ENCODE peak calls at places on chromosomes 16 and 17, in four cellular contexts. One of them, this sample, is unnamed.

GRCh38 chr17:81396722-81397313 is 1.6 kb downstream of the BAHCC1 start:
- DNase-seq in NCI-H2227 treated with DMSO at 0.1 percent for 48 hours: no peak
- DNase-seq in cardiac fibroblast: no peak
- DNase-seq in DMS 273 treated with DMSO at 0.1 percent for 48 hours: no peak
- DNase-seq in this sample: no peak

GRCh38 chr16:65235339-65236177 is 113.7 kb upstream of the CDH11 start:
- DNase-seq in NCI-H2227 treated with DMSO at 0.1 percent for 48 hours: no peak
- DNase-seq in DMS 273 treated with DMSO at 0.1 percent for 48 hours: no peak
- DNase-seq in cardiac fibroblast: no peak
- DNase-seq in this sample: no peak

GRCh38 chr17:72715906-72716572 is 376.4 kb downstream of the SLC39A11 start:
- DNase-seq in cardiac fibroblast: peak; percentile 93
- DNase-seq in DMS 273 treated with DMSO at 0.1 percent for 48 hours: no peak
- DNase-seq in NCI-H2227 treated with DMSO at 0.1 percent for 48 hours: no peak
- DNase-seq in this sample: no peak

GRCh38 chr16:69413045-69413664 is 11.3 kb upstream of the CYB5B start:
- DNase-seq in cardiac fibroblast: no peak
- DNase-seq in NCI-H2227 treated with DMSO at 0.1 percent for 48 hours: no peak
- DNase-seq in DMS 273 treated with DMSO at 0.1 percent for 48 hours: no peak
- DNase-seq in this sample: no peak

GRCh38 chr17:81056352-81056751 is 21.4 kb downstream of the BAIAP2 start:
- DNase-seq in NCI-H2227 treated with DMSO at 0.1 percent for 48 hours: no peak
- DNase-seq in cardiac fibroblast: no peak
- DNase-seq in DMS 273 treated with DMSO at 0.1 percent for 48 hours: no peak
- DNase-seq in this sample: no peak

GRCh38 chr16:14487579-14487978 is 142.5 kb downstream of the PARN start:
- DNase-seq in cardiac fibroblast: no peak
- DNase-seq in DMS 273 treated with DMSO at 0.1 percent for 48 hours: no peak
- DNase-seq in NCI-H2227 treated with DMSO at 0.1 percent for 48 hours: no peak
- DNase-seq in this sample: no peak

GRCh38 chr17:76736349-76737081 is 616 bp downstream of the SRSF2 start:
- DNase-seq in NCI-H2227 treated with DMSO at 0.1 percent for 48 hours: peak; percentile 61
- DNase-seq in cardiac fibroblast: peak; percentile 75
- DNase-seq in DMS 273 treated with DMSO at 0.1 percent for 48 hours: no peak
- DNase-seq in this sample: peak; percentile 54

GRCh38 chr17:17448076-17448475 is 28.7 kb upstream of the MED9 start:
- DNase-seq in DMS 273 treated with DMSO at 0.1 percent for 48 hours: no peak
- DNase-seq in cardiac fibroblast: no peak
- DNase-seq in NCI-H2227 treated with DMSO at 0.1 percent for 48 hours: no peak
- DNase-seq in this sample: no peak

GRCh38 chr17:78774956-78775571 is 7.0 kb downstream of the CYTH1 start:
- DNase-seq in NCI-H2227 treated with DMSO at 0.1 percent for 48 hours: no peak
- DNase-seq in cardiac fibroblast: no peak
- DNase-seq in DMS 273 treated with DMSO at 0.1 percent for 48 hours: no peak
- DNase-seq in this sample: peak; percentile 73

GRCh38 chr17:62750502-62751349 is 57.4 kb downstream of the MARCHF10 start:
- DNase-seq in cardiac fibroblast: no peak
- DNase-seq in NCI-H2227 treated with DMSO at 0.1 percent for 48 hours: peak; percentile 50
- DNase-seq in DMS 273 treated with DMSO at 0.1 percent for 48 hours: peak; percentile 94
- DNase-seq in this sample: no peak

GRCh38 chr17:40791808-40792436 is 7.8 kb downstream of the KRT28 start:
- DNase-seq in NCI-H2227 treated with DMSO at 0.1 percent for 48 hours: peak; percentile 18
- DNase-seq in cardiac fibroblast: peak; percentile 61
- DNase-seq in DMS 273 treated with DMSO at 0.1 percent for 48 hours: no peak
- DNase-seq in this sample: no peak

GRCh38 chr16:86285938-86286921 is 224.1 kb upstream of the FOXF1 start:
- DNase-seq in DMS 273 treated with DMSO at 0.1 percent for 48 hours: no peak
- DNase-seq in NCI-H2227 treated with DMSO at 0.1 percent for 48 hours: no peak
- DNase-seq in cardiac fibroblast: no peak
- DNase-seq in this sample: no peak

GRCh38 chr17:76246080-76247066 is 6.1 kb upstream of the RNF157 start:
- DNase-seq in DMS 273 treated with DMSO at 0.1 percent for 48 hours: no peak
- DNase-seq in cardiac fibroblast: no peak
- DNase-seq in NCI-H2227 treated with DMSO at 0.1 percent for 48 hours: no peak
- DNase-seq in this sample: peak; percentile 63

GRCh38 chr16:47156816-47157215 is 13.1 kb upstream of the NETO2 start:
- DNase-seq in DMS 273 treated with DMSO at 0.1 percent for 48 hours: no peak
- DNase-seq in cardiac fibroblast: no peak
- DNase-seq in NCI-H2227 treated with DMSO at 0.1 percent for 48 hours: no peak
- DNase-seq in this sample: no peak

GRCh38 chr17:880074-880870 is 98.1 kb downstream of the MRM3 start:
- DNase-seq in NCI-H2227 treated with DMSO at 0.1 percent for 48 hours: no peak
- DNase-seq in DMS 273 treated with DMSO at 0.1 percent for 48 hours: no peak
- DNase-seq in cardiac fibroblast: peak; percentile 38
- DNase-seq in this sample: no peak

GRCh38 chr17:50542795-50543774 is 3.9 kb upstream of the SPATA20 start:
- DNase-seq in DMS 273 treated with DMSO at 0.1 percent for 48 hours: no peak
- DNase-seq in cardiac fibroblast: no peak
- DNase-seq in NCI-H2227 treated with DMSO at 0.1 percent for 48 hours: no peak
- DNase-seq in this sample: no peak

GRCh38 chr16:66521951-66522771 is 27.8 kb downstream of the TK2 start:
- DNase-seq in NCI-H2227 treated with DMSO at 0.1 percent for 48 hours: no peak
- DNase-seq in cardiac fibroblast: peak; percentile 72
- DNase-seq in DMS 273 treated with DMSO at 0.1 percent for 48 hours: no peak
- DNase-seq in this sample: peak; percentile 95

GRCh38 chr16:69031877-69032301 is 73.6 kb upstream of the HAS3 start:
- DNase-seq in cardiac fibroblast: no peak
- DNase-seq in DMS 273 treated with DMSO at 0.1 percent for 48 hours: no peak
- DNase-seq in NCI-H2227 treated with DMSO at 0.1 percent for 48 hours: no peak
- DNase-seq in this sample: no peak

GRCh38 chr16:28569011-28569410 is 15.3 kb downstream of the SGF29 start:
- DNase-seq in NCI-H2227 treated with DMSO at 0.1 percent for 48 hours: no peak
- DNase-seq in DMS 273 treated with DMSO at 0.1 percent for 48 hours: no peak
- DNase-seq in cardiac fibroblast: peak; percentile 44
- DNase-seq in this sample: no peak

GRCh38 chr17:40316571-40317344 is 7.8 kb downstream of the RARA start:
- DNase-seq in cardiac fibroblast: peak; percentile 75
- DNase-seq in NCI-H2227 treated with DMSO at 0.1 percent for 48 hours: no peak
- DNase-seq in DMS 273 treated with DMSO at 0.1 percent for 48 hours: no peak
- DNase-seq in this sample: no peak

GRCh38 chr17:10271004-10271620 is 72.7 kb upstream of the GAS7 start:
- DNase-seq in NCI-H2227 treated with DMSO at 0.1 percent for 48 hours: no peak
- DNase-seq in cardiac fibroblast: peak; percentile 83
- DNase-seq in DMS 273 treated with DMSO at 0.1 percent for 48 hours: no peak
- DNase-seq in this sample: no peak

GRCh38 chr16:57092786-57093301 is 461 bp downstream of the CPNE2 start:
- DNase-seq in DMS 273 treated with DMSO at 0.1 percent for 48 hours: no peak
- DNase-seq in NCI-H2227 treated with DMSO at 0.1 percent for 48 hours: no peak
- DNase-seq in cardiac fibroblast: peak; percentile 26
- DNase-seq in this sample: peak; percentile 20

GRCh38 chr17:42111901-42112551 is 488 bp downstream of the DHX58 start:
- DNase-seq in DMS 273 treated with DMSO at 0.1 percent for 48 hours: no peak
- DNase-seq in NCI-H2227 treated with DMSO at 0.1 percent for 48 hours: no peak
- DNase-seq in cardiac fibroblast: peak; percentile 41
- DNase-seq in this sample: peak; percentile 22

GRCh38 chr17:78883533-78884131 is 19.4 kb downstream of the CEP295NL start:
- DNase-seq in NCI-H2227 treated with DMSO at 0.1 percent for 48 hours: peak; percentile 65
- DNase-seq in cardiac fibroblast: peak; percentile 99
- DNase-seq in DMS 273 treated with DMSO at 0.1 percent for 48 hours: no peak
- DNase-seq in this sample: no peak

GRCh38 chr16:3032624-3033023 is 4.1 kb downstream of the BICDL2 start:
- DNase-seq in NCI-H2227 treated with DMSO at 0.1 percent for 48 hours: no peak
- DNase-seq in cardiac fibroblast: no peak
- DNase-seq in DMS 273 treated with DMSO at 0.1 percent for 48 hours: no peak
- DNase-seq in this sample: no peak

GRCh38 chr17:27479838-27480237 is 23.6 kb downstream of the KSR1 start:
- DNase-seq in DMS 273 treated with DMSO at 0.1 percent for 48 hours: no peak
- DNase-seq in NCI-H2227 treated with DMSO at 0.1 percent for 48 hours: no peak
- DNase-seq in cardiac fibroblast: no peak
- DNase-seq in this sample: no peak

GRCh38 chr16:83105279-83106077 is 478.7 kb downstream of the CDH13 start:
- DNase-seq in cardiac fibroblast: no peak
- DNase-seq in DMS 273 treated with DMSO at 0.1 percent for 48 hours: no peak
- DNase-seq in NCI-H2227 treated with DMSO at 0.1 percent for 48 hours: no peak
- DNase-seq in this sample: no peak

GRCh38 chr16:11224894-11225676 is 30.9 kb downstream of the SOCS1 start:
- DNase-seq in cardiac fibroblast: no peak
- DNase-seq in DMS 273 treated with DMSO at 0.1 percent for 48 hours: no peak
- DNase-seq in NCI-H2227 treated with DMSO at 0.1 percent for 48 hours: no peak
- DNase-seq in this sample: peak; percentile 79

GRCh38 chr16:27960619-27961295 is 102.8 kb downstream of the GSG1L start:
- DNase-seq in cardiac fibroblast: no peak
- DNase-seq in DMS 273 treated with DMSO at 0.1 percent for 48 hours: no peak
- DNase-seq in NCI-H2227 treated with DMSO at 0.1 percent for 48 hours: no peak
- DNase-seq in this sample: no peak

GRCh38 chr17:792277-792676 is 10.1 kb downstream of the MRM3 start:
- DNase-seq in cardiac fibroblast: no peak
- DNase-seq in DMS 273 treated with DMSO at 0.1 percent for 48 hours: no peak
- DNase-seq in NCI-H2227 treated with DMSO at 0.1 percent for 48 hours: no peak
- DNase-seq in this sample: no peak

GRCh38 chr17:40086150-40087044 is 14.0 kb downstream of the NR1D1 start:
- DNase-seq in DMS 273 treated with DMSO at 0.1 percent for 48 hours: no peak
- DNase-seq in NCI-H2227 treated with DMSO at 0.1 percent for 48 hours: peak; percentile 16
- DNase-seq in cardiac fibroblast: peak; percentile 65
- DNase-seq in this sample: peak; percentile 49

GRCh38 chr17:43676471-43676870 is 14.7 kb upstream of the MEOX1 start:
- DNase-seq in DMS 273 treated with DMSO at 0.1 percent for 48 hours: no peak
- DNase-seq in cardiac fibroblast: peak; percentile 29
- DNase-seq in NCI-H2227 treated with DMSO at 0.1 percent for 48 hours: no peak
- DNase-seq in this sample: no peak

GRCh38 chr17:55454906-55455474 is 33.4 kb upstream of the MMD start:
- DNase-seq in NCI-H2227 treated with DMSO at 0.1 percent for 48 hours: no peak
- DNase-seq in DMS 273 treated with DMSO at 0.1 percent for 48 hours: no peak
- DNase-seq in cardiac fibroblast: peak; percentile 82
- DNase-seq in this sample: no peak

GRCh38 chr17:72457712-72458111 is 336.9 kb downstream of the SOX9 start:
- DNase-seq in DMS 273 treated with DMSO at 0.1 percent for 48 hours: no peak
- DNase-seq in NCI-H2227 treated with DMSO at 0.1 percent for 48 hours: no peak
- DNase-seq in cardiac fibroblast: no peak
- DNase-seq in this sample: no peak

GRCh38 chr16:25210758-25211157 is 6.0 kb upstream of the AQP8 start:
- DNase-seq in NCI-H2227 treated with DMSO at 0.1 percent for 48 hours: no peak
- DNase-seq in DMS 273 treated with DMSO at 0.1 percent for 48 hours: no peak
- DNase-seq in cardiac fibroblast: peak; percentile 39
- DNase-seq in this sample: no peak

This sample was measured in stimulated activated naive CD4-positive, alpha-beta T cell treated with Interleukin-2 at 50 U/mL for 16 hours.